ENCODE peak calls at places on chromosomes 6 and 20, in nine cellular contexts. M is suprapubic skin; B is brain microvascular endothelial cell; G is lower lobe of right lung; T is SJSA1; K is Caco-2; J is CD8-positive, alpha-beta T cell; Z is neural progenitor cell; E is bronchial epithelial cell. A is an unnamed sample.

GRCh38 chr6:32903952-32904351 is 36.9 kb downstream of the HLA-DMB start:
- DNase-seq in G (no peak), K (no peak), J (no peak), M (no peak), Z (no peak), T (no peak), E (no peak), B (no peak), A (no peak)

GRCh38 chr6:149938571-149939462 is 3.0 kb upstream of the ULBP2 start:
- DNase-seq in M (peak; percentile 77), B (no peak), Z (no peak), J (peak; percentile 54), G (no peak), T (no peak), K (no peak), E (no peak), A (no peak)

GRCh38 chr20:57499676-57500075 is 25.3 kb downstream of the CTCFL start:
- DNase-seq in Z (no peak), E (peak; percentile 10), B (no peak), T (no peak), M (peak; percentile 56), G (no peak), J (no peak), K (no peak), A (no peak)

GRCh38 chr6:43891072-43891870 is 121.3 kb downstream of the VEGFA start:
- DNase-seq in B (no peak), K (no peak), Z (peak; percentile 26), M (no peak), E (no peak), T (no peak), G (no peak), J (no peak), A (no peak)

GRCh38 chr6:52423971-52424381 is 3.8 kb downstream of the EFHC1 start:
- DNase-seq in M (no peak), G (no peak), B (peak; percentile 89), T (peak; percentile 81), J (no peak), E (peak; percentile 68), Z (no peak), K (peak; percentile 34), A (no peak)

GRCh38 chr6:81838031-81838430 is 85.5 kb upstream of the TENT5A start:
- DNase-seq in T (no peak), B (peak; percentile 64), K (peak; percentile 67), M (no peak), E (peak; percentile 47), Z (no peak), J (no peak), G (no peak), A (no peak)

GRCh38 chr20:26169506-26169905 is 472.9 kb upstream of the ZNF337 start:
- DNase-seq in K (no peak), B (no peak), E (no peak), J (no peak), T (no peak), G (no peak), M (no peak), Z (no peak), A (no peak)

GRCh38 chr6:111715321-111715720 is 109.6 kb upstream of the TRAF3IP2 start:
- DNase-seq in E (no peak), B (no peak), Z (no peak), M (no peak), J (no peak), K (no peak), T (no peak), G (no peak), A (no peak)

GRCh38 chr6:156767603-156768467 is 9.3 kb upstream of the ARID1B start:
- DNase-seq in J (no peak), K (no peak), G (no peak), T (no peak), Z (no peak), B (no peak), M (no peak), E (peak; percentile 51), A (no peak)

GRCh38 chr6:79559706-79560105 is 22.5 kb upstream of the LCA5 start:
- DNase-seq in M (no peak), J (no peak), Z (no peak), G (no peak), E (no peak), K (no peak), B (no peak), T (no peak), A (no peak)

GRCh38 chr6:160974304-160974771 is 17.2 kb upstream of the MAP3K4 start:
- DNase-seq in T (no peak), G (no peak), M (peak; percentile 87), K (no peak), E (peak; percentile 97), B (peak; percentile 80), Z (no peak), J (no peak), A (no peak)

GRCh38 chr6:36357872-36358234 is 21.2 kb upstream of the BNIP5 start:
- DNase-seq in B (no peak), E (no peak), G (no peak), J (no peak), Z (no peak), M (no peak), T (no peak), K (no peak), A (no peak)

GRCh38 chr6:169884158-169884557 is 132.7 kb downstream of the ERMARD start:
- DNase-seq in B (no peak), M (no peak), E (no peak), G (no peak), Z (no peak), K (no peak), J (peak; percentile 31), T (no peak), A (no peak)

GRCh38 chr20:13119583-13119982 is 101.5 kb upstream of the ISM1 start:
- DNase-seq in E (peak; percentile 60), K (peak; percentile 80), Z (peak; percentile 77), G (no peak), T (no peak), M (no peak), J (peak; percentile 50), B (peak; percentile 61), A (peak; percentile 58)

GRCh38 chr6:54060286-54060685 is 51.0 kb upstream of the MLIP start:
- DNase-seq in E (peak; percentile 51), Z (no peak), T (no peak), M (no peak), B (peak; percentile 81), G (no peak), J (no peak), K (no peak), A (no peak)

GRCh38 chr20:62941792-62942191 is 3.8 kb downstream of the GID8 start:
- DNase-seq in B (no peak), J (no peak), E (no peak), M (no peak), T (no peak), K (no peak), G (no peak), Z (no peak), A (no peak)

GRCh38 chr20:62940875-62941274 is 2.9 kb downstream of the GID8 start:
- DNase-seq in E (no peak), T (no peak), Z (no peak), G (peak; percentile 15), M (no peak), K (no peak), J (no peak), B (no peak), A (no peak)

GRCh38 chr20:62944184-62944583 is 6.2 kb downstream of the GID8 start:
- DNase-seq in G (peak; percentile 2), T (no peak), K (no peak), Z (no peak), M (no peak), E (no peak), J (no peak), B (no peak), A (no peak)

GRCh38 chr20:62943396-62943795 is 5.4 kb downstream of the GID8 start:
- DNase-seq in Z (no peak), M (no peak), T (peak; percentile 41), E (no peak), K (no peak), B (no peak), G (peak; percentile 34), J (no peak), A (no peak)

DNA sequence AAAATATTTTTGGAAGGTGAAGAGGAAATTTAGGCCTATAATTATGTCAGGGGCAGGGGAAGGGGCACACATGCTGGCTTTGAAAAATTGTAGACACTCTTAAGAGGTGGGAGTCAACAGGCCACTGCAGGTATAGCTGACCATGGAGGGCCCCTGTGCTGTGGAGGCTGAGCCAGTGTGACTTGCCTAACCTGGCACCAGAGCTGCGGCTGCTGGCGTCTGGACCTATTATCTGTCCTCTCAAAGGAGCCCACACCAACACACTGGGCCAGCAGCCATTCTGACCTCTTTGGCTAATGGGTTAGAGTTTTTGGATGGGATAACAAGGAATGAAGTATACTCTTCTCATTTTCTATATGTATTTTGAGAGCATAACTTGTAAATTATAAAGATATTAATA is 4.5 kb downstream of the GID8 start:
- DNase-seq in E (no peak), M (no peak), T (no peak), Z (no peak), G (peak; percentile 44), K (no peak), B (no peak), J (no peak), A (no peak)
- H3K36me3 ChIP-seq in E (peaks cover 29% of the 10 kb centered on the region), M (peaks cover 53% of the 10 kb centered on the region), T (peaks cover 68% of the 10 kb centered on the region), Z (no peaks in the 10 kb centered on the region), G (peaks cover 63% of the 10 kb centered on the region), K (peaks cover 26% of the 10 kb centered on the region), B (peaks cover 43% of the 10 kb centered on the region), J (peaks cover 47% of the 10 kb centered on the region), A (peaks cover 23% of the 10 kb centered on the region)

DNA sequence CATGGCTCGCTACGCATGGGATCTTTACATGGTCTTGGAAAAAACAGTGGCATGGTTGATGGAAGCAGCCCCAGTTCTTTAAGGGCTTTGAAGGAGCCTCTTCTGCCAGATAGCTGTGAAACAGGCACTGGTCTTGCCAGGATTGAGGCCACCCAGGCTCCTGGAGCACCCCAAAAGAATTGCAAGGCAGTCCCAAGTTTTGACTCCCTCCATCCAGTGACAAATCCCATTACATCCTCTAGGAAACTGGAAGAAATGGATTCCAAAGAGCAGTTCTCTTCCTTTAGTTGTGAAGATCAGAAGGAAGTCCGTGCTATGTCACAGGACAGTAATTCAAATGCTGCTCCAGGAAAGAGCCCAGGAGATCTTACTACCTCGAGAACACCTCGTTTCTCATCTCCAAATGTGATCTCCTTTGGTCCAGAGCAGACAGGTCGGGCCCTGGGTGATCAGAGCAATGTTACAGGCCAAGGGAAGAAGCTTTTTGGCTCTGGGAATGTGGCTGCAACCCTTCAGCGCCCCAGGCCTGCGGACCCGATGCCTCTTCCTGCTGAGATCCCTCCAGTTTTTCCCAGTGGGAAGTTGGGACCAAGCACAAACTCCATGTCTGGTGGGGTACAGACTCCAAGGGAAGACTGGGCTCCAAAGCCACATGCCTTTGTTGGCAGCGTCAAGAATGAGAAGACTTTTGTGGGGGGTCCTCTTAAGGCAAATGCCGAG is 78.2 kb downstream of the ASXL1 start:
- DNase-seq in B (no peak), J (no peak), K (no peak), G (no peak), E (no peak), M (no peak), Z (no peak), T (peak; percentile 34), A (no peak)
- H3K36me3 ChIP-seq in B (peaks cover 82% of the 10 kb centered on the region), J (peaks cover 44% of the 10 kb centered on the region), K (peaks cover 29% of the 10 kb centered on the region), G (peaks cover 100% of the 10 kb centered on the region), E (peaks cover 27% of the 10 kb centered on the region), M (peaks cover 84% of the 10 kb centered on the region), Z (peaks cover 6% of the 10 kb centered on the region), T (peaks cover 89% of the 10 kb centered on the region), A (peaks cover 9% of the 10 kb centered on the region)

GRCh38 chr6:82955841-82956240 is 109.8 kb downstream of the UBE3D start:
- DNase-seq in E (peak; percentile 75), T (peak; percentile 52), J (no peak), G (no peak), M (no peak), Z (no peak), B (peak; percentile 34), K (no peak), A (no peak)
- H3K36me3 ChIP-seq in E (no peaks in the 10 kb centered on the region), T (no peaks in the 10 kb centered on the region), J (peaks cover 7% of the 10 kb centered on the region), G (no peaks in the 10 kb centered on the region), M (no peaks in the 10 kb centered on the region), Z (peaks cover 3% of the 10 kb centered on the region), B (no peaks in the 10 kb centered on the region), K (no peaks in the 10 kb centered on the region), A (no peaks in the 10 kb centered on the region)

GRCh38 chr6:157935786-157936185 is 45.9 kb upstream of the SYNJ2 start:
- DNase-seq in J (no peak), T (no peak), E (no peak), B (no peak), Z (no peak), M (no peak), G (no peak), K (no peak), A (no peak)
- H3K36me3 ChIP-seq in J (peaks cover 20% of the 10 kb centered on the region), T (peaks cover 47% of the 10 kb centered on the region), E (peaks cover 17% of the 10 kb centered on the region), B (peaks cover 53% of the 10 kb centered on the region), Z (peaks cover 8% of the 10 kb centered on the region), M (peaks cover 98% of the 10 kb centered on the region), G (peaks cover 83% of the 10 kb centered on the region), K (peaks cover 4% of the 10 kb centered on the region), A (peaks cover 7% of the 10 kb centered on the region)

A was measured in iPS DF 6.9.